ENCODE peak calls at places on chromosomes 7 and 10, in eight cellular contexts. One of them, this sample, is unnamed.

GRCh38 chr10:95273393-95274312 is 17.1 kb downstream of the PDLIM1 start:
- DNase-seq in fibroblast of lung: peak; percentile 83
- DNase-seq in neuronal stem cell: no peak
- DNase-seq in kidney: no peak
- DNase-seq in PC-3: peak; percentile 84
- DNase-seq in GM12878: no peak
- DNase-seq in NT2/D1: no peak
- DNase-seq in IMR-90: peak; percentile 94
- DNase-seq in this sample: peak; percentile 96

GRCh38 chr10:132485391-132485790 is 52.2 kb upstream of the INPP5A start:
- DNase-seq in kidney: peak; percentile 18
- DNase-seq in NT2/D1: no peak
- DNase-seq in IMR-90: no peak
- DNase-seq in fibroblast of lung: no peak
- DNase-seq in neuronal stem cell: no peak
- DNase-seq in PC-3: no peak
- DNase-seq in GM12878: no peak
- DNase-seq in this sample: no peak

GRCh38 chr10:73131295-73131694 is 21.0 kb downstream of the NUDT13 start:
- DNase-seq in GM12878: no peak
- DNase-seq in NT2/D1: no peak
- DNase-seq in fibroblast of lung: no peak
- DNase-seq in PC-3: peak; percentile 100
- DNase-seq in neuronal stem cell: no peak
- DNase-seq in IMR-90: peak; percentile 4
- DNase-seq in kidney: no peak
- DNase-seq in this sample: peak; percentile 28

GRCh38 chr10:46028584-46029570 is 1.5 kb downstream of the NCOA4 start:
- DNase-seq in PC-3: peak; percentile 74
- DNase-seq in kidney: no peak
- DNase-seq in NT2/D1: peak; percentile 13
- DNase-seq in GM12878: no peak
- DNase-seq in IMR-90: peak; percentile 81
- DNase-seq in neuronal stem cell: peak; percentile 33
- DNase-seq in fibroblast of lung: peak; percentile 82
- DNase-seq in this sample: peak; percentile 84

GRCh38 chr7:2626498-2627117 is 5.2 kb upstream of the TTYH3 start:
- DNase-seq in NT2/D1: no peak
- DNase-seq in fibroblast of lung: peak; percentile 56
- DNase-seq in GM12878: no peak
- DNase-seq in IMR-90: peak; percentile 32
- DNase-seq in PC-3: no peak
- DNase-seq in neuronal stem cell: no peak
- DNase-seq in kidney: no peak
- DNase-seq in this sample: no peak

GRCh38 chr7:91515961-91516360 is 251.7 kb downstream of the FZD1 start:
- DNase-seq in fibroblast of lung: no peak
- DNase-seq in NT2/D1: no peak
- DNase-seq in GM12878: no peak
- DNase-seq in IMR-90: no peak
- DNase-seq in kidney: no peak
- DNase-seq in neuronal stem cell: no peak
- DNase-seq in PC-3: no peak
- DNase-seq in this sample: no peak

GRCh38 chr10:76769161-76769560 is 868.4 kb downstream of the KCNMA1 start:
- DNase-seq in NT2/D1: no peak
- DNase-seq in kidney: no peak
- DNase-seq in GM12878: no peak
- DNase-seq in IMR-90: no peak
- DNase-seq in neuronal stem cell: no peak
- DNase-seq in fibroblast of lung: no peak
- DNase-seq in PC-3: no peak
- DNase-seq in this sample: no peak

GRCh38 chr7:83579740-83580139 is 69.2 kb downstream of the SEMA3E start:
- DNase-seq in PC-3: peak; percentile 63
- DNase-seq in neuronal stem cell: no peak
- DNase-seq in GM12878: no peak
- DNase-seq in IMR-90: peak; percentile 17
- DNase-seq in NT2/D1: no peak
- DNase-seq in kidney: no peak
- DNase-seq in fibroblast of lung: peak; percentile 60
- DNase-seq in this sample: peak; percentile 27

GRCh38 chr7:158850390-158851174 is 5.8 kb upstream of the DYNC2I1 start:
- DNase-seq in PC-3: no peak
- DNase-seq in GM12878: no peak
- DNase-seq in fibroblast of lung: no peak
- DNase-seq in NT2/D1: no peak
- DNase-seq in kidney: no peak
- DNase-seq in neuronal stem cell: no peak
- DNase-seq in IMR-90: no peak
- DNase-seq in this sample: no peak

DNA sequence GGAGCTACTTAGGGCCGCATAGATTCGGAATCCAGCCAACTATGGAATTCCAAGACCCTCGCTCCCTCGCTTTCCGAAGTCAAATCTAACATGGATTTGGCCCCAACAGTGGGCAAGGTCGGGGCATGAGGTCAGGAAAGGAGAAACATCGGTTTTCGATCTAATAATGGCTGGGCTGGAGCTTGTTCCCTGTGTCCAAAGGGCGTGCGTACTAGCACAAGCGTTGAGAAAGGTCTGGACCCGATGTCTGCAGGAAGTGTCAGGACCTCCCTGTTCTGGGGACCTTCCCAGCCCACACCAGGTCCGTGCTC is 5.0 kb downstream of the FEZF1 start:
- DNase-seq in NT2/D1: no peak
- DNase-seq in IMR-90: no peak
- DNase-seq in kidney: no peak
- DNase-seq in fibroblast of lung: no peak
- DNase-seq in PC-3: no peak
- DNase-seq in GM12878: no peak
- DNase-seq in neuronal stem cell: no peak
- DNase-seq in this sample: no peak
- H3K9ac ChIP-seq in NT2/D1: peak overlapping the region; percentile 43
- H3K9ac ChIP-seq in IMR-90: no peak overlapping the region
- H3K9ac ChIP-seq in kidney: no peak overlapping the region
- H3K9ac ChIP-seq in fibroblast of lung: no peak overlapping the region
- H3K9ac ChIP-seq in PC-3: no peak overlapping the region
- H3K9ac ChIP-seq in GM12878: no peak overlapping the region
- H3K9ac ChIP-seq in neuronal stem cell: peak overlapping the region; percentile 71
- H3K9ac ChIP-seq in this sample: no peak overlapping the region

GRCh38 chr7:92813390-92814024 is 22.9 kb downstream of the CDK6 start:
- DNase-seq in fibroblast of lung: no peak
- DNase-seq in GM12878: peak; percentile 82
- DNase-seq in PC-3: no peak
- DNase-seq in IMR-90: peak; percentile 57
- DNase-seq in kidney: no peak
- DNase-seq in neuronal stem cell: no peak
- DNase-seq in NT2/D1: no peak
- DNase-seq in this sample: peak; percentile 48
- H3K9ac ChIP-seq in fibroblast of lung: no peak overlapping the region
- H3K9ac ChIP-seq in GM12878: peak overlapping the region; percentile 30
- H3K9ac ChIP-seq in PC-3: no peak overlapping the region
- H3K9ac ChIP-seq in IMR-90: no peak overlapping the region
- H3K9ac ChIP-seq in kidney: no peak overlapping the region
- H3K9ac ChIP-seq in neuronal stem cell: no peak overlapping the region
- H3K9ac ChIP-seq in NT2/D1: no peak overlapping the region
- H3K9ac ChIP-seq in this sample: peak overlapping the region; percentile 21

DNA sequence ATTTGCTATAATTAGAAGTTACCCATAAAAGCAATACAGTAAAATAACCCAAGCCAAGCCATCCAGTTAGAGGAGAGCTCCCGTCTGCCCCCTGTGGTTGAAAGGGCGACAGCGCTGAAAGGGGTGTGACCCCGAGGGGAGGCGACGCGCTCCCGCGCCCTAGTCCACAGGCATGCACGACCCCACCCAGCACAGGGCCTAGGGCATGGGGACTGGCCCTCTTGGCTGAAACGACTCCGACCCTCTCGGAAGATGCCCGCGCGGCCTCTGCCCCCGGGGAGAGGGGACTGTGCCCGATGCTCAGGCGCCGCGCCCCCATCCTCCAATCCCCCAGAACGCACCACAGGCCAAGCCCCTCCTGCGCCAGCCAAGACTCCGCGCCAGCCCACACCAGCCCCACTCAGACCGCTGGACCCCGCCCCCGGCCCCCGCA is 64.0 kb downstream of the CSGALNACT2 start:
- DNase-seq in IMR-90: no peak
- DNase-seq in GM12878: no peak
- DNase-seq in kidney: peak; percentile 82
- DNase-seq in neuronal stem cell: no peak
- DNase-seq in fibroblast of lung: peak; percentile 21
- DNase-seq in PC-3: no peak
- DNase-seq in NT2/D1: no peak
- DNase-seq in this sample: peak; percentile 23
- H3K9ac ChIP-seq in IMR-90: no peak overlapping the region
- H3K9ac ChIP-seq in GM12878: no peak overlapping the region
- H3K9ac ChIP-seq in kidney: no peak overlapping the region
- H3K9ac ChIP-seq in neuronal stem cell: peak overlapping the region; percentile 81
- H3K9ac ChIP-seq in fibroblast of lung: peak overlapping the region; percentile 16
- H3K9ac ChIP-seq in PC-3: no peak overlapping the region
- H3K9ac ChIP-seq in NT2/D1: peak overlapping the region; percentile 56
- H3K9ac ChIP-seq in this sample: peak overlapping the region; percentile 22

DNA sequence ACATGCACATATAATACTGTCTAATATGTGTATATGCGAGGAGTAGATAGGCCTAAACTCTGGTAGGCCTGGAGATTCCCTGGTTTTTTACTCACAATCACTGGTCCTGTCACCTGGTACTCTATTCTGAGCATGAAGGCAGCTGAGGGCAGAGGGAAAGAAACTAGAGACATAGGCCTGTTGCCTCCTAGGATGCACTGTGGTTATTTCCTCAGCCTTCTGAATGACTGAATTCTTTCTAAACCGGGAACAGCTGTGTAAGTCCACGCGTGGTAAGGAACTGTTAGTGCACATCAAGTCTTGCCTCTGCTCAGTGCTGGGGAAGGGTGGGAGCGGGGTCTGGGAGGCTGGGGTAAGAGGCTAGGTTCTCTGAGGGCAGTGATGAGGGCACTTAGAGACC is 7.7 kb downstream of the KAZALD1 start:
- DNase-seq in IMR-90: no peak
- DNase-seq in neuronal stem cell: no peak
- DNase-seq in GM12878: no peak
- DNase-seq in fibroblast of lung: no peak
- DNase-seq in NT2/D1: no peak
- DNase-seq in kidney: no peak
- DNase-seq in PC-3: no peak
- DNase-seq in this sample: no peak
- H3K9ac ChIP-seq in IMR-90: no peak overlapping the region
- H3K9ac ChIP-seq in neuronal stem cell: no peak overlapping the region
- H3K9ac ChIP-seq in GM12878: no peak overlapping the region
- H3K9ac ChIP-seq in fibroblast of lung: no peak overlapping the region
- H3K9ac ChIP-seq in NT2/D1: no peak overlapping the region
- H3K9ac ChIP-seq in kidney: no peak overlapping the region
- H3K9ac ChIP-seq in PC-3: no peak overlapping the region
- H3K9ac ChIP-seq in this sample: peak overlapping the region; percentile 36

GRCh38 chr10:128189176-128189575 is 63.0 kb upstream of the MKI67 start:
- DNase-seq in IMR-90: no peak
- DNase-seq in NT2/D1: no peak
- DNase-seq in kidney: no peak
- DNase-seq in GM12878: no peak
- DNase-seq in fibroblast of lung: no peak
- DNase-seq in neuronal stem cell: no peak
- DNase-seq in PC-3: no peak
- DNase-seq in this sample: no peak
- H3K9ac ChIP-seq in IMR-90: no peak overlapping the region
- H3K9ac ChIP-seq in NT2/D1: no peak overlapping the region
- H3K9ac ChIP-seq in kidney: no peak overlapping the region
- H3K9ac ChIP-seq in GM12878: no peak overlapping the region
- H3K9ac ChIP-seq in fibroblast of lung: no peak overlapping the region
- H3K9ac ChIP-seq in neuronal stem cell: peak overlapping the region; percentile 34
- H3K9ac ChIP-seq in PC-3: no peak overlapping the region
- H3K9ac ChIP-seq in this sample: no peak overlapping the region

GRCh38 chr7:96786261-96786997 is 76.8 kb upstream of the SEM1 start:
- DNase-seq in neuronal stem cell: no peak
- DNase-seq in NT2/D1: peak; percentile 57
- DNase-seq in PC-3: no peak
- DNase-seq in fibroblast of lung: no peak
- DNase-seq in IMR-90: no peak
- DNase-seq in kidney: no peak
- DNase-seq in GM12878: no peak
- DNase-seq in this sample: no peak

GRCh38 chr7:96794063-96794462 is 84.4 kb upstream of the SEM1 start:
- DNase-seq in GM12878: no peak
- DNase-seq in neuronal stem cell: no peak
- DNase-seq in NT2/D1: no peak
- DNase-seq in PC-3: peak; percentile 76
- DNase-seq in fibroblast of lung: no peak
- DNase-seq in kidney: no peak
- DNase-seq in IMR-90: no peak
- DNase-seq in this sample: no peak

GRCh38 chr7:96792115-96792514 is 82.5 kb upstream of the SEM1 start:
- DNase-seq in fibroblast of lung: no peak
- DNase-seq in kidney: no peak
- DNase-seq in NT2/D1: no peak
- DNase-seq in neuronal stem cell: no peak
- DNase-seq in GM12878: no peak
- DNase-seq in PC-3: no peak
- DNase-seq in IMR-90: no peak
- DNase-seq in this sample: no peak

GRCh38 chr7:96786998-96787395 is 77.4 kb upstream of the SEM1 start:
- DNase-seq in GM12878: no peak
- DNase-seq in NT2/D1: peak; percentile 40
- DNase-seq in kidney: no peak
- DNase-seq in fibroblast of lung: no peak
- DNase-seq in neuronal stem cell: no peak
- DNase-seq in IMR-90: no peak
- DNase-seq in PC-3: no peak
- DNase-seq in this sample: no peak

DNA sequence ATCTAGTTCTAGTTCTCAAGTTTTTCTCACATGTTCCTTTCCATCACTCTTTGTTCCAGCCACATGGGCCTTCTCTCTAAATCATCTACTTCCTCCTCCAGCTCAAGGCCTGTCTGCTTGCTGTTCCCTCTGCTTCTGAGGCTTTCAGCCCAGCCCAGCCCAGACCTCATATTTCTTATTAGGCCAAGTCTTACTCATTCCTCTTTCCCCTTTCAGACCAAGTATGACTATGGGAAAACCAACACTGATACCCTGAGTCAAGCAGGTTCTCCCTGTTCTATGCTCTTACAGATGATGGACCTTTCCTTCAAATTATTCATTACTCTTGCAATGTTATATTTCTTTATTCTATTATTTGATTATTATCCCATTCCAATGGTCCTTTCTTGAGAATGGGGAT is 80.3 kb upstream of the SEM1 start:
- DNase-seq in GM12878: no peak
- DNase-seq in NT2/D1: no peak
- DNase-seq in PC-3: peak; percentile 9
- DNase-seq in kidney: no peak
- DNase-seq in IMR-90: no peak
- DNase-seq in neuronal stem cell: no peak
- DNase-seq in fibroblast of lung: no peak
- DNase-seq in this sample: no peak
- H3K9ac ChIP-seq in GM12878: no peak overlapping the region
- H3K9ac ChIP-seq in NT2/D1: no peak overlapping the region
- H3K9ac ChIP-seq in PC-3: no peak overlapping the region
- H3K9ac ChIP-seq in kidney: no peak overlapping the region
- H3K9ac ChIP-seq in IMR-90: no peak overlapping the region
- H3K9ac ChIP-seq in neuronal stem cell: no peak overlapping the region
- H3K9ac ChIP-seq in fibroblast of lung: no peak overlapping the region
- H3K9ac ChIP-seq in this sample: no peak overlapping the region

GRCh38 chr7:108311446-108312168 is 144.6 kb downstream of the NRCAM start:
- DNase-seq in neuronal stem cell: no peak
- DNase-seq in PC-3: no peak
- DNase-seq in GM12878: peak; percentile 57
- DNase-seq in NT2/D1: no peak
- DNase-seq in IMR-90: no peak
- DNase-seq in fibroblast of lung: peak; percentile 41
- DNase-seq in kidney: no peak
- DNase-seq in this sample: peak; percentile 17
- H3K9ac ChIP-seq in neuronal stem cell: no peak overlapping the region
- H3K9ac ChIP-seq in PC-3: no peak overlapping the region
- H3K9ac ChIP-seq in GM12878: no peak overlapping the region
- H3K9ac ChIP-seq in NT2/D1: no peak overlapping the region
- H3K9ac ChIP-seq in IMR-90: no peak overlapping the region
- H3K9ac ChIP-seq in fibroblast of lung: no peak overlapping the region
- H3K9ac ChIP-seq in kidney: no peak overlapping the region
- H3K9ac ChIP-seq in this sample: peak overlapping the region; percentile 37

This sample was measured in mesenchymal stem cell.